ENCODE peak calls at places on chromosomes 12 and 14, in five cellular contexts. E is lung microvascular endothelial cell, G is Calu3, J is substantia nigra, B is T-helper 9 cell. L is an unnamed sample.

GRCh38 chr12:47900480-47901129 is 4.2 kb downstream of the VDR start:
- DNase-seq in B (no peak), E (peak), G (peak), J (no peak), L (no peak)

GRCh38 chr14:21203470-21204166 is 47.8 kb upstream of the OR5AU1 start:
- DNase-seq in G (no peak), E (no peak), B (no peak), J (no peak), L (no peak)

GRCh38 chr12:116432321-116432750 is 126.8 kb upstream of the MAP1LC3B2 start:
- DNase-seq in E (no peak), J (no peak), B (no peak), G (no peak), L (no peak)

GRCh38 chr12:56723889-56724659 is 1.0 kb downstream of the NACA start:
- DNase-seq in J (peak), E (peak), B (no peak), G (no peak), L (no peak)

GRCh38 chr12:124754949-124755800 is 108.5 kb downstream of the SCARB1 start:
- DNase-seq in E (no peak), G (no peak), J (peak), B (no peak), L (no peak)

GRCh38 chr12:66132408-66132807 is 1.9 kb upstream of the LLPH start:
- DNase-seq in G (no peak), J (no peak), B (no peak), E (no peak), L (no peak)

GRCh38 chr12:53622724-53623123 is 3.5 kb downstream of the ATF7 start:
- DNase-seq in J (no peak), E (no peak), B (no peak), G (no peak), L (no peak)

GRCh38 chr12:47085815-47086252 is 6.1 kb upstream of the AMIGO2 start:
- DNase-seq in J (no peak), G (peak), B (peak), E (peak), L (no peak)

GRCh38 chr12:30417697-30418231 is 277.9 kb downstream of the IPO8 start:
- DNase-seq in E (no peak), B (no peak), G (no peak), J (no peak), L (no peak)

GRCh38 chr12:107635139-107635538 is 50.5 kb upstream of the PWP1 start:
- DNase-seq in J (no peak), E (no peak), B (no peak), G (no peak), L (no peak)

GRCh38 chr14:63478024-63478423 is 65.2 kb downstream of the PPP2R5E start:
- DNase-seq in G (no peak), E (peak), J (no peak), B (no peak), L (no peak)

GRCh38 chr12:81034926-81035325 is 43.0 kb upstream of the ACSS3 start:
- DNase-seq in E (no peak), J (no peak), G (no peak), B (no peak), L (no peak)

GRCh38 chr14:22630486-22630885 is 13.7 kb downstream of the OR6J1 start:
- DNase-seq in B (no peak), G (no peak), J (no peak), E (no peak), L (peak)

GRCh38 chr12:81022531-81022930 is 55.3 kb upstream of the ACSS3 start:
- DNase-seq in E (no peak), G (no peak), J (no peak), B (no peak), L (no peak)

GRCh38 chr12:94140556-94140955 is 7.8 kb upstream of the PLXNC1 start:
- DNase-seq in E (peak), G (no peak), J (no peak), B (peak), L (no peak)

GRCh38 chr12:29463198-29463597 is 34.3 kb downstream of the OVCH1 start:
- DNase-seq in B (no peak), G (no peak), J (no peak), E (no peak), L (no peak)

GRCh38 chr14:103910262-103910935 is 17.9 kb upstream of the TDRD9 start:
- DNase-seq in J (peak), G (peak), E (peak), B (peak), L (no peak)

GRCh38 chr12:114665411-114666181 is 18.4 kb downstream of the TBX3 start:
- DNase-seq in G (no peak), E (no peak), B (no peak), J (no peak), L (no peak)